ENCODE peak calls at places on chromosome X, in six cellular contexts. One of them, this sample, is unnamed. For H3K27me3, the result is how much of the 10 kb centered on the place peaks cover.

GRCh38 chrX:36957425-36958328 is 50.5 kb upstream of the FAM47C start:
- DNase-seq in colonic mucosa: no peak
- DNase-seq in heart right ventricle: no peak
- DNase-seq in pancreas: peak
- DNase-seq in right lobe of liver: peak
- DNase-seq in tibial nerve: no peak
- DNase-seq in this sample: peak

GRCh38 chrX:153477458-153477857 is 7.1 kb upstream of the HAUS7 start:
- DNase-seq in heart right ventricle: no peak
- DNase-seq in tibial nerve: no peak
- DNase-seq in colonic mucosa: no peak
- DNase-seq in right lobe of liver: no peak
- DNase-seq in pancreas: no peak
- DNase-seq in this sample: no peak

GRCh38 chrX:142998447-142999208 is 27.1 kb upstream of the SPANXN4 start:
- DNase-seq in heart right ventricle: no peak
- DNase-seq in colonic mucosa: no peak
- DNase-seq in pancreas: no peak
- DNase-seq in tibial nerve: no peak
- DNase-seq in right lobe of liver: no peak
- DNase-seq in this sample: no peak

GRCh38 chrX:19879742-19880378 is 7.5 kb downstream of the SH3KBP1 start:
- DNase-seq in colonic mucosa: no peak
- DNase-seq in tibial nerve: no peak
- DNase-seq in right lobe of liver: no peak
- DNase-seq in pancreas: no peak
- DNase-seq in heart right ventricle: no peak
- DNase-seq in this sample: no peak

GRCh38 chrX:147736045-147736444 is 175.7 kb upstream of the FMR1 start:
- DNase-seq in heart right ventricle: no peak
- DNase-seq in tibial nerve: no peak
- DNase-seq in colonic mucosa: no peak
- DNase-seq in right lobe of liver: no peak
- DNase-seq in pancreas: no peak
- DNase-seq in this sample: no peak

GRCh38 chrX:34918091-34918736 is 24.4 kb upstream of the FAM47B start:
- DNase-seq in colonic mucosa: no peak
- DNase-seq in right lobe of liver: no peak
- DNase-seq in heart right ventricle: no peak
- DNase-seq in tibial nerve: peak
- DNase-seq in pancreas: no peak
- DNase-seq in this sample: no peak

GRCh38 chrX:30635630-30636029 is 17.6 kb upstream of the GK start:
- DNase-seq in colonic mucosa: no peak
- DNase-seq in heart right ventricle: no peak
- DNase-seq in tibial nerve: no peak
- DNase-seq in pancreas: no peak
- DNase-seq in right lobe of liver: no peak
- DNase-seq in this sample: no peak

GRCh38 chrX:12814434-12814833 is 23.2 kb downstream of the PRPS2 start:
- DNase-seq in pancreas: no peak
- DNase-seq in heart right ventricle: peak
- DNase-seq in colonic mucosa: peak
- DNase-seq in right lobe of liver: no peak
- DNase-seq in tibial nerve: peak
- DNase-seq in this sample: peak

GRCh38 chrX:110759785-110760184 is 35.8 kb downstream of the CHRDL1 start:
- DNase-seq in heart right ventricle: no peak
- DNase-seq in tibial nerve: no peak
- DNase-seq in colonic mucosa: no peak
- DNase-seq in right lobe of liver: no peak
- DNase-seq in pancreas: no peak
- DNase-seq in this sample: no peak

GRCh38 chrX:150192846-150193245 is 170.3 kb upstream of the MAMLD1 start:
- DNase-seq in colonic mucosa: no peak
- DNase-seq in pancreas: no peak
- DNase-seq in tibial nerve: no peak
- DNase-seq in right lobe of liver: no peak
- DNase-seq in heart right ventricle: no peak
- DNase-seq in this sample: no peak

GRCh38 chrX:1466232-1466661 is 13.5 kb upstream of the ASMTL start:
- DNase-seq in heart right ventricle: peak
- DNase-seq in right lobe of liver: no peak
- DNase-seq in tibial nerve: no peak
- DNase-seq in pancreas: no peak
- DNase-seq in colonic mucosa: peak
- DNase-seq in this sample: peak

GRCh38 chrX:39445336-39445735 is 644.1 kb downstream of the MID1IP1 start:
- DNase-seq in pancreas: peak
- DNase-seq in colonic mucosa: peak
- DNase-seq in heart right ventricle: no peak
- DNase-seq in right lobe of liver: peak
- DNase-seq in tibial nerve: no peak
- DNase-seq in this sample: no peak

GRCh38 chrX:142076633-142077032 is 128.5 kb downstream of the MAGEC2 start:
- DNase-seq in tibial nerve: no peak
- DNase-seq in heart right ventricle: no peak
- DNase-seq in pancreas: no peak
- DNase-seq in colonic mucosa: no peak
- DNase-seq in right lobe of liver: no peak
- DNase-seq in this sample: no peak

GRCh38 chrX:9285342-9285771 is 179.5 kb upstream of the TBL1X start:
- DNase-seq in pancreas: no peak
- DNase-seq in heart right ventricle: no peak
- DNase-seq in tibial nerve: no peak
- DNase-seq in right lobe of liver: no peak
- DNase-seq in colonic mucosa: no peak
- DNase-seq in this sample: no peak

GRCh38 chrX:80879143-80879542 is 69.5 kb upstream of the BRWD3 start:
- DNase-seq in tibial nerve: peak
- DNase-seq in right lobe of liver: peak
- DNase-seq in heart right ventricle: no peak
- DNase-seq in pancreas: peak
- DNase-seq in colonic mucosa: no peak
- DNase-seq in this sample: no peak

GRCh38 chrX:1239681-1240142 is 27.3 kb upstream of the CRLF2 start:
- DNase-seq in pancreas: no peak
- DNase-seq in heart right ventricle: peak
- DNase-seq in colonic mucosa: peak
- DNase-seq in right lobe of liver: peak
- DNase-seq in tibial nerve: peak
- DNase-seq in this sample: peak

GRCh38 chrX:132258509-132258908 is 39.3 kb upstream of the RAP2C start:
- DNase-seq in tibial nerve: no peak
- DNase-seq in colonic mucosa: no peak
- DNase-seq in heart right ventricle: no peak
- DNase-seq in right lobe of liver: no peak
- DNase-seq in pancreas: no peak
- DNase-seq in this sample: no peak

GRCh38 chrX:77749695-77750094 is 36.3 kb downstream of the ATRX start:
- DNase-seq in heart right ventricle: no peak
- DNase-seq in colonic mucosa: no peak
- DNase-seq in right lobe of liver: no peak
- DNase-seq in tibial nerve: no peak
- DNase-seq in pancreas: no peak
- DNase-seq in this sample: no peak

GRCh38 chrX:24495700-24496099 is 30.6 kb downstream of the PDK3 start:
- DNase-seq in colonic mucosa: no peak
- DNase-seq in pancreas: no peak
- DNase-seq in right lobe of liver: no peak
- DNase-seq in heart right ventricle: no peak
- DNase-seq in tibial nerve: no peak
- DNase-seq in this sample: no peak

GRCh38 chrX:22192419-22193086 is 80.2 kb upstream of the CBLL2 start:
- DNase-seq in colonic mucosa: peak
- DNase-seq in right lobe of liver: peak
- DNase-seq in pancreas: peak
- DNase-seq in heart right ventricle: peak
- DNase-seq in tibial nerve: peak
- DNase-seq in this sample: peak

GRCh38 chrX:50469206-50469605 is 1.4 kb downstream of the DGKK start:
- DNase-seq in right lobe of liver: no peak
- DNase-seq in pancreas: no peak
- DNase-seq in colonic mucosa: no peak
- DNase-seq in heart right ventricle: no peak
- DNase-seq in tibial nerve: no peak
- DNase-seq in this sample: no peak

GRCh38 chrX:50475208-50475607 is 4.6 kb upstream of the DGKK start:
- DNase-seq in pancreas: no peak
- DNase-seq in colonic mucosa: no peak
- DNase-seq in tibial nerve: no peak
- DNase-seq in heart right ventricle: no peak
- DNase-seq in right lobe of liver: no peak
- DNase-seq in this sample: no peak

GRCh38 chrX:50470103-50471031 is at the start of gene DGKK:
- DNase-seq in pancreas: peak
- DNase-seq in colonic mucosa: no peak
- DNase-seq in tibial nerve: no peak
- DNase-seq in heart right ventricle: no peak
- DNase-seq in right lobe of liver: no peak
- DNase-seq in this sample: no peak

GRCh38 chrX:50471390-50471789 is 765 bp upstream of the DGKK start:
- DNase-seq in right lobe of liver: no peak
- DNase-seq in pancreas: no peak
- DNase-seq in heart right ventricle: no peak
- DNase-seq in colonic mucosa: no peak
- DNase-seq in tibial nerve: no peak
- DNase-seq in this sample: no peak
- H3K27me3 ChIP-seq in right lobe of liver: under half
- H3K27me3 ChIP-seq in pancreas: half or more
- H3K27me3 ChIP-seq in heart right ventricle: half or more
- H3K27me3 ChIP-seq in colonic mucosa: under half
- H3K27me3 ChIP-seq in tibial nerve: under half
- H3K27me3 ChIP-seq in this sample: under half

GRCh38 chrX:136780738-136781137 is at the start of gene ARHGEF6:
- DNase-seq in colonic mucosa: no peak
- DNase-seq in pancreas: no peak
- DNase-seq in heart right ventricle: peak
- DNase-seq in tibial nerve: no peak
- DNase-seq in right lobe of liver: no peak
- DNase-seq in this sample: no peak
- H3K4me3 ChIP-seq in colonic mucosa: peak
- H3K4me3 ChIP-seq in pancreas: no peak
- H3K4me3 ChIP-seq in heart right ventricle: no peak
- H3K4me3 ChIP-seq in tibial nerve: peak
- H3K4me3 ChIP-seq in right lobe of liver: peak
- H3K4me3 ChIP-seq in this sample: peak

GRCh38 chrX:151228935-151229334 is 52.6 kb downstream of the GPR50 start:
- DNase-seq in colonic mucosa: no peak
- DNase-seq in right lobe of liver: no peak
- DNase-seq in tibial nerve: no peak
- DNase-seq in pancreas: no peak
- DNase-seq in heart right ventricle: no peak
- DNase-seq in this sample: no peak
- H3K27ac ChIP-seq in colonic mucosa: no peak
- H3K27ac ChIP-seq in right lobe of liver: no peak
- H3K27ac ChIP-seq in tibial nerve: no peak
- H3K27ac ChIP-seq in pancreas: no peak
- H3K27ac ChIP-seq in heart right ventricle: no peak
- H3K27ac ChIP-seq in this sample: no peak

DNA sequence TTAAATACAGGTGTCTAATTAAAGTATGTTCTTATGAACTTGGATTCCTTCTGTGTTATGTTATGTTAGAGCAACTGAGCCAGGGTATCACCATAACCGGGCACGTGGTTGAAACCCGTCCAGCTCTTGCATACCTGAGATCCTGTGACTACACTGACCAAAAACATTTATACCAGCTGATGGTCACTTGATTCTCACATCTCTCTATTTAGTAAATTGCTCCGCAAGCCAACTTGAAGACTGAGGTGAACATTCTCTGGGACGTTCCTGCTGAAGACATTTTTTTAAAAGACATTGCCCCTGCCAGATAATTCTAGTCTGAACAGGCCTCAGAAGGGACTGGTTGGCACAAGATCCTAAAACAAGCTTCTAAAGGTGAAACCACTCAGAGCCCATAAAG is 550.0 kb upstream of the DIPK2B start:
- DNase-seq in pancreas: no peak
- DNase-seq in right lobe of liver: no peak
- DNase-seq in colonic mucosa: no peak
- DNase-seq in tibial nerve: no peak
- DNase-seq in heart right ventricle: peak
- DNase-seq in this sample: no peak
- H3K27me3 ChIP-seq in pancreas: under half
- H3K27me3 ChIP-seq in right lobe of liver: under half
- H3K27me3 ChIP-seq in colonic mucosa: under half
- H3K27me3 ChIP-seq in tibial nerve: under half
- H3K27me3 ChIP-seq in heart right ventricle: under half
- H3K27me3 ChIP-seq in this sample: under half

This sample was measured in lung.